ENCODE peak calls at places on chromosomes 2 and 18, in ten cellular contexts. H is testis, D is lower leg skin, V is endothelial cell of umbilical vein, L is spleen, O is body of pancreas, F is K562, X is heart left ventricle, Y is stomach, Z is GM12878. I is an unnamed sample.

GRCh38 chr18:63208676-63209075 is 110.9 kb downstream of the BCL2 start:
- DNase-seq in H (no peak), D (no peak), V (no peak), L (no peak), O (no peak), F (no peak), X (no peak), Y (no peak), Z (no peak), I (no peak)

GRCh38 chr2:216404010-216404618 is 8.2 kb upstream of the SMARCAL1 start:
- DNase-seq in H (peak), D (peak), V (peak), L (no peak), O (peak), F (peak), X (no peak), Y (peak), Z (no peak), I (no peak)

GRCh38 chr2:192381082-192381481 is 186.3 kb upstream of the TMEFF2 start:
- DNase-seq in H (no peak), D (no peak), V (no peak), L (no peak), O (no peak), F (no peak), X (no peak), Y (no peak), Z (no peak), I (no peak)

GRCh38 chr2:18495058-18495457 is 65.4 kb downstream of the RDH14 start:
- DNase-seq in H (no peak), D (no peak), V (no peak), L (no peak), O (no peak), F (no peak), X (no peak), Y (no peak), Z (no peak), I (no peak)

GRCh38 chr2:46825958-46826897 is 89.4 kb downstream of the MCFD2 start:
- DNase-seq in H (peak), D (no peak), V (no peak), L (no peak), O (no peak), F (no peak), X (no peak), Y (no peak), Z (no peak), I (no peak)

GRCh38 chr2:236014408-236015131 is 153.6 kb downstream of the GBX2 start:
- DNase-seq in H (no peak), D (no peak), V (no peak), L (no peak), O (no peak), F (no peak), X (no peak), Y (no peak), Z (no peak), I (no peak)

GRCh38 chr2:240255811-240256703 is 115.6 kb upstream of the OTOS start:
- DNase-seq in H (no peak), D (no peak), V (no peak), L (peak), O (peak), F (no peak), X (no peak), Y (peak), Z (no peak), I (no peak)

GRCh38 chr18:8763611-8764010 is 58.3 kb downstream of the MTCL1 start:
- DNase-seq in H (no peak), D (no peak), V (no peak), L (no peak), O (no peak), F (no peak), X (no peak), Y (no peak), Z (no peak), I (no peak)

GRCh38 chr2:178317807-178318206 is 123.5 kb downstream of the OSBPL6 start:
- DNase-seq in H (no peak), D (no peak), V (no peak), L (no peak), O (no peak), F (no peak), X (no peak), Y (no peak), Z (no peak), I (no peak)

GRCh38 chr2:217954469-217954868 is 48.3 kb downstream of the TNS1 start:
- DNase-seq in H (no peak), D (no peak), V (no peak), L (peak), O (peak), F (no peak), X (peak), Y (no peak), Z (no peak), I (peak)

GRCh38 chr18:6017160-6017559 is 121.8 kb upstream of the TMEM200C start:
- DNase-seq in H (no peak), D (no peak), V (no peak), L (no peak), O (no peak), F (no peak), X (no peak), Y (no peak), Z (no peak), I (no peak)

GRCh38 chr2:16962459-16962858 is 296.8 kb upstream of the CYRIA start:
- DNase-seq in H (no peak), D (no peak), V (no peak), L (no peak), O (no peak), F (no peak), X (no peak), Y (no peak), Z (no peak), I (no peak)

GRCh38 chr2:24385366-24385765 is 25.0 kb upstream of the ITSN2 start:
- DNase-seq in H (no peak), D (no peak), V (no peak), L (no peak), O (no peak), F (no peak), X (no peak), Y (no peak), Z (no peak), I (no peak)

GRCh38 chr2:218999881-219000568 is 6.8 kb upstream of the CRYBA2 start:
- DNase-seq in H (no peak), D (no peak), V (no peak), L (no peak), O (peak), F (no peak), X (no peak), Y (no peak), Z (no peak), I (no peak)

GRCh38 chr2:237724811-237725478 is 73.6 kb upstream of the RBM44 start:
- DNase-seq in H (no peak), D (no peak), V (peak), L (no peak), O (peak), F (no peak), X (no peak), Y (peak), Z (no peak), I (no peak)

GRCh38 chr18:64876833-64877232 is 727.9 kb upstream of the LINC00305 start:
- DNase-seq in H (no peak), D (no peak), V (no peak), L (no peak), O (no peak), F (no peak), X (no peak), Y (no peak), Z (no peak), I (no peak)

GRCh38 chr2:8536686-8537571 is 144.9 kb upstream of the ID2 start:
- DNase-seq in H (no peak), D (no peak), V (no peak), L (peak), O (no peak), F (peak), X (no peak), Y (no peak), Z (no peak), I (peak)

GRCh38 chr18:36942264-36942663 is 113.3 kb downstream of the KIAA1328 start:
- DNase-seq in H (no peak), D (no peak), V (peak), L (no peak), O (no peak), F (peak), X (no peak), Y (no peak), Z (no peak), I (no peak)

GRCh38 chr2:75602724-75603342 is 42.1 kb upstream of the EVA1A start:
- DNase-seq in H (no peak), D (no peak), V (no peak), L (no peak), O (no peak), F (no peak), X (no peak), Y (no peak), Z (no peak), I (no peak)

GRCh38 chr2:117828870-117829269 is 14.4 kb downstream of the DDX18 start:
- DNase-seq in H (no peak), D (no peak), V (no peak), L (no peak), O (no peak), F (no peak), X (no peak), Y (no peak), Z (no peak), I (no peak)

GRCh38 chr2:866887-867286 is 83.8 kb upstream of the SNTG2 start:
- DNase-seq in H (no peak), D (no peak), V (no peak), L (no peak), O (no peak), F (no peak), X (no peak), Y (no peak), Z (no peak), I (peak)

GRCh38 chr2:24489465-24489864 is 1.6 kb upstream of the NCOA1 start:
- DNase-seq in H (no peak), D (no peak), V (no peak), L (no peak), O (no peak), F (no peak), X (no peak), Y (no peak), Z (no peak), I (no peak)

GRCh38 chr2:132766573-132766972 is 96.6 kb upstream of the LYPD1 start:
- DNase-seq in H (no peak), D (no peak), V (no peak), L (no peak), O (peak), F (no peak), X (no peak), Y (no peak), Z (no peak), I (no peak)

GRCh38 chr2:47666332-47666731 is 116.6 kb upstream of the MSH6 start:
- DNase-seq in H (no peak), D (no peak), V (no peak), L (no peak), O (no peak), F (no peak), X (no peak), Y (no peak), Z (no peak), I (no peak)

GRCh38 chr2:149330127-149331022 is at the start of gene LYPD6:
- DNase-seq in H (peak), D (no peak), V (peak), L (no peak), O (peak), F (no peak), X (peak), Y (peak), Z (no peak), I (peak)

GRCh38 chr18:10015288-10015701 is 101.5 kb downstream of the VAPA start:
- DNase-seq in H (no peak), D (no peak), V (no peak), L (no peak), O (no peak), F (no peak), X (no peak), Y (no peak), Z (no peak), I (peak)

GRCh38 chr18:44609210-44609941 is 71.3 kb upstream of the SETBP1 start:
- DNase-seq in H (no peak), D (no peak), V (no peak), L (no peak), O (no peak), F (no peak), X (no peak), Y (no peak), Z (no peak), I (no peak)

GRCh38 chr2:3105814-3106569 is 271.6 kb downstream of the EIPR1 start:
- DNase-seq in H (no peak), D (no peak), V (no peak), L (peak), O (no peak), F (peak), X (no peak), Y (no peak), Z (no peak), I (peak)

GRCh38 chr2:148493822-148494563 is 150.6 kb upstream of the EPC2 start:
- DNase-seq in H (no peak), D (no peak), V (no peak), L (no peak), O (no peak), F (no peak), X (no peak), Y (no peak), Z (no peak), I (no peak)

GRCh38 chr2:2646312-2647051 is 315.4 kb upstream of the MYT1L start:
- DNase-seq in H (no peak), D (no peak), V (no peak), L (no peak), O (no peak), F (no peak), X (no peak), Y (no peak), Z (no peak), I (no peak)

GRCh38 chr2:225735844-225736243 is 336.3 kb downstream of the NYAP2 start:
- DNase-seq in H (no peak), D (no peak), V (peak), L (no peak), O (no peak), F (no peak), X (no peak), Y (no peak), Z (no peak), I (no peak)

GRCh38 chr2:239392072-239392357 is 8.8 kb downstream of the HDAC4 start:
- DNase-seq in H (no peak), D (no peak), V (no peak), L (peak), O (peak), F (no peak), X (peak), Y (no peak), Z (no peak), I (no peak)

GRCh38 chr18:28175930-28176673 is 828 bp downstream of the CDH2 start:
- DNase-seq in H (peak), D (no peak), V (peak), L (no peak), O (no peak), F (no peak), X (peak), Y (no peak), Z (no peak), I (no peak)

GRCh38 chr18:58056847-58057246 is 12.8 kb downstream of the NEDD4L start:
- DNase-seq in H (no peak), D (no peak), V (no peak), L (no peak), O (no peak), F (no peak), X (no peak), Y (no peak), Z (no peak), I (no peak)

GRCh38 chr2:179854891-179855290 is 6.5 kb downstream of the ZNF385B start:
- DNase-seq in H (no peak), D (no peak), V (no peak), L (no peak), O (no peak), F (no peak), X (no peak), Y (no peak), Z (no peak), I (no peak)

GRCh38 chr2:26245231-26245732 is 543 bp downstream of the HADHB start:
- DNase-seq in H (peak), D (peak), V (no peak), L (peak), O (peak), F (peak), X (peak), Y (peak), Z (peak), I (no peak)

GRCh38 chr2:37201766-37202165 is 5.5 kb downstream of the CEBPZOS start:
- DNase-seq in H (no peak), D (no peak), V (no peak), L (no peak), O (no peak), F (peak), X (no peak), Y (no peak), Z (no peak), I (no peak)

GRCh38 chr18:3728704-3729437 is 278.9 kb downstream of the TGIF1 start:
- DNase-seq in H (no peak), D (no peak), V (no peak), L (no peak), O (no peak), F (no peak), X (no peak), Y (no peak), Z (no peak), I (no peak)
- TF ChIP-seq POLR2A in H (no peak), D (no peak), V (no peak), L (no peak), O (no peak), F (no peak), X (no peak), Y (no peak), Z (no peak), I (no peak)

DNA sequence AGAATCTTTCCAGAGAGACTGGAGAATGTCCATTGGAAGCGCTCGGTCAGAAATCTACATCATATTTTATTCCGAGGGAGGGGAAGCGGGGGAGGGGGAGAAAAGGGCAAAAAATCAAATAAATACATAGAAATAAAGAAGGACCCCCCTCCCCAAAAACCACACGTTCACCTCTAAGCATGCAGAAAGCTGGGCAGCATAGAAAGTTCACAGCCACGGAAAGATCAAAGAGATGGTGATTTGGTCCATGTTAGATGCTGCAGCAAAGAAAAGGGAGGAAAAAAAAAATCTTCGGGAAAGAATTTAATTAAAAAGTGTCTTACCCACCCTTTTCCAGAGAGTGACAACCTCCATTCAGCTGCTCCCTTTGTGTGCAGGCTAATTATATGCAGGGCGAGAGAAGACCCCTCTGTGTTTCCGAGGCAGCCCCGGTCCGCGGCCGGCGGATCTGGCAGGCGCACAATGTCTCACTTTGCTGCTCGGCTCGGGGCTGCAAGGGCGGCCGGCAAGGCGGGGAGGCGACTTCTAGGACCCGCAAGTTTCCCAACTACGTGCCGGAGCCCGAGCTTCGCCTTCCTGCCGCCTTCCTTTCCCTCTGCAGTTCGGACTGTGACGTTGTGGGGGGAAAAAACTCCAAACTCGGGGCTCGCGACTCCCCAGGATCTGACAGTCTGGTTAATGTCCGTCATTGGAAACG is 579 bp downstream of the LRRTM1 start:
- DNase-seq in H (no peak), D (no peak), V (no peak), L (no peak), O (no peak), F (no peak), X (no peak), Y (no peak), Z (no peak), I (no peak)
- H3K4me3 ChIP-seq in H (no peak), D (no peak), V (no peak), L (no peak), O (no peak), F (peak), X (peak), Y (peak), Z (no peak), I (peak)

GRCh38 chr18:59139291-59139614 is 431 bp upstream of the SEC11C start:
- DNase-seq in H (peak), D (peak), V (no peak), L (peak), O (peak), F (peak), X (peak), Y (peak), Z (no peak), I (peak)
- TF ChIP-seq POLR2A in H (no peak), D (no peak), V (no peak), L (no peak), O (no peak), F (no peak), X (no peak), Y (no peak), Z (no peak), I (no peak)

DNA sequence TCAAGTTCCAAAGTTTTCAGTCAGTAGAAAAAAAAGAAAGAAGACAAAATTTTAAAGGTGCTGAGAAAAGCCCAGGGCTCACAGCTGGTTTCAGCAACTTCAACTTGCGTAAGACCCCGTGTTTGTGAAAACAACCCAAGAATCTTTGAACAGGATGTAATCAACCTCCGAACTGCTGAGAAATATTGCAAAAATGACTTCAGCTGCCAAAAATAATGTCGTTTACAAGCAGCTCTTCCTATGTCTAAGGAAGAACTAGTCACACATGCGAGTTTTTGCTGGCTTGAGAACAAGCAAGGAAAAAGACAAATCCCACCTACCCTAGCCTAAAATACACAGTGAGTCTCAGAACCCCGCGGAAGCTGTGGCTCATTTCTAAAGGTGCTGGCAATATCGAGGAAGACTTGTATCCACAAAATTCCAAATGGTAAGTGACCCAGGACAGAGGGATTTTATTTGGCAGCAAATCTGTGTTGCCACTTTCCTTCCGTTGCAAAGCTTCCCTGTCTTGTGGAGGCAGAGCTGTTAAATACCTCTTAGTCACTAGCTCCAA is 59.8 kb upstream of the SLC8A1 start:
- DNase-seq in H (peak), D (peak), V (peak), L (no peak), O (peak), F (no peak), X (peak), Y (no peak), Z (no peak), I (peak)
- H3K4me3 ChIP-seq in H (peak), D (peak), V (no peak), L (no peak), O (no peak), F (no peak), X (peak), Y (peak), Z (no peak), I (peak)

GRCh38 chr2:196262606-196263005 is 91.2 kb upstream of the STK17B start:
- DNase-seq in H (no peak), D (no peak), V (no peak), L (no peak), O (no peak), F (no peak), X (no peak), Y (no peak), Z (no peak), I (no peak)
- TF ChIP-seq POLR2A in H (no peak), D (no peak), V (no peak), L (no peak), O (no peak), F (no peak), X (no peak), Y (no peak), Z (no peak), I (no peak)

DNA sequence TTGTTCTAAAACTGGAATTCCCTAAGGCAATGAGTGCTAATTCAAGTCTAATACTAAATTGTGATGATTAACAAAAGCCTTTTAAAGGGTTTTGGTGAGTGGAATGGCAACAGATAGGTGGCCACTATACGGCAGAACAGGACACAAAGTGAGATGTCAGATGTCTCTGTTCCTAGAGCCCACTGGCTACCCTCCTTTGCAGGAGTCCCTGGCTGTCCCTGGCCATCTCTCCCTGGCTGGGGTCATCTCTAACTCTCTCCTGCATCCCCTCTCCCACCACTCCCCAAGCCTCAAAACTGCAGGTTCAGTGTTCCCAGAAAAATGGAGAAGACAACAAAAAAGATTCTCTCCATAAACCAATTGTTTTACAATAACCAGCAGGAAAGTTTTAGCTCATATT is 79.2 kb downstream of the MDH1 start:
- DNase-seq in H (no peak), D (no peak), V (no peak), L (no peak), O (no peak), F (no peak), X (no peak), Y (no peak), Z (no peak), I (no peak)
- H3K4me3 ChIP-seq in H (no peak), D (no peak), V (no peak), L (no peak), O (no peak), F (no peak), X (no peak), Y (no peak), Z (no peak), I (no peak)

GRCh38 chr2:230472619-230473018 is 56.6 kb downstream of the SP100 start:
- DNase-seq in H (no peak), D (no peak), V (peak), L (no peak), O (no peak), F (no peak), X (no peak), Y (no peak), Z (peak), I (no peak)
- TF ChIP-seq POLR2A in H (no peak), D (no peak), V (no peak), L (no peak), O (no peak), F (no peak), X (no peak), Y (no peak), Z (no peak), I (no peak)

GRCh38 chr2:102737435-102737834 is 24.4 kb upstream of the TMEM182 start:
- DNase-seq in H (no peak), D (no peak), V (no peak), L (no peak), O (no peak), F (no peak), X (no peak), Y (no peak), Z (no peak), I (no peak)
- H3K4me3 ChIP-seq in H (no peak), D (no peak), V (no peak), L (peak), O (no peak), F (peak), X (peak), Y (peak), Z (peak), I (peak)

I was measured in suprapubic skin.